ENCODE peak calls at places on chromosome 17, in four cellular contexts. L is PC-9, G is PC-3, T is endothelial cell of umbilical vein. A is an unnamed sample. For H3K9me3, the result is how much of the 10 kb centered on the place peaks cover.

GRCh38 chr17:79079421-79080200 is 5.0 kb downstream of the ENGASE start:
- DNase-seq in L (no peak), G (no peak), T (no peak), A (no peak)

GRCh38 chr17:48627625-48628510 is 1.7 kb upstream of the HOXB9 start:
- DNase-seq in L (no peak), G (no peak), T (no peak), A (no peak)

GRCh38 chr17:34579017-34579946 is at the start of gene TMEM132E:
- DNase-seq in L (no peak), G (no peak), T (peak), A (no peak)

GRCh38 chr17:66285149-66285548 is 17.3 kb upstream of the PRKCA start:
- DNase-seq in L (no peak), G (no peak), T (no peak), A (no peak)

GRCh38 chr17:57277923-57278604 is 21.7 kb downstream of the MSI2 start:
- DNase-seq in L (no peak), G (no peak), T (no peak), A (no peak)

GRCh38 chr17:38728290-38728831 is 1.8 kb upstream of the CISD3 start:
- DNase-seq in L (no peak), G (no peak), T (no peak), A (no peak)

GRCh38 chr17:44781553-44782348 is 23.0 kb downstream of the ADAM11 start:
- DNase-seq in L (no peak), G (no peak), T (no peak), A (no peak)

GRCh38 chr17:48542956-48543853 is 1.7 kb downstream of the HOXB2 start:
- DNase-seq in L (no peak), G (peak), T (peak), A (peak)

GRCh38 chr17:38608648-38609047 is 2.9 kb upstream of the SRCIN1 start:
- DNase-seq in L (peak), G (peak), T (no peak), A (no peak)

GRCh38 chr17:2239882-2240430 is 63.6 kb downstream of the SMG6 start:
- DNase-seq in L (peak), G (peak), T (peak), A (no peak)

GRCh38 chr17:4945176-4945943 is 3.0 kb downstream of the PFN1 start:
- DNase-seq in L (peak), G (peak), T (peak), A (peak)

GRCh38 chr17:42135664-42136653 is 13.4 kb downstream of the HSPB9 start:
- DNase-seq in L (peak), G (no peak), T (peak), A (peak)

GRCh38 chr17:79183221-79184158 is 108.9 kb downstream of the ENGASE start:
- DNase-seq in L (no peak), G (no peak), T (no peak), A (peak)

GRCh38 chr17:76208120-76208519 is 32.2 kb downstream of the RNF157 start:
- DNase-seq in L (no peak), G (no peak), T (no peak), A (no peak)

GRCh38 chr17:2090804-2091534 is 36.1 kb downstream of the HIC1 start:
- DNase-seq in L (peak), G (peak), T (peak), A (peak)

GRCh38 chr17:75502746-75503329 is 12.5 kb downstream of the CASKIN2 start:
- DNase-seq in L (no peak), G (no peak), T (no peak), A (no peak)

GRCh38 chr17:17691468-17692263 is 10.4 kb downstream of the RAI1 start:
- DNase-seq in L (peak), G (no peak), T (peak), A (peak)

GRCh38 chr17:40106089-40106759 is 5.8 kb upstream of the NR1D1 start:
- DNase-seq in L (no peak), G (no peak), T (no peak), A (no peak)

GRCh38 chr17:41728056-41728455 is 6.4 kb downstream of the HAP1 start:
- DNase-seq in L (no peak), G (no peak), T (no peak), A (no peak)

GRCh38 chr17:34366051-34366450 is 3.0 kb upstream of the CCL1 start:
- DNase-seq in L (no peak), G (no peak), T (peak), A (no peak)

GRCh38 chr17:79024901-79025737 is 1.1 kb downstream of the C1QTNF1 start:
- DNase-seq in L (no peak), G (peak), T (no peak), A (no peak)

GRCh38 chr17:72343911-72344310 is 223.1 kb downstream of the SOX9 start:
- DNase-seq in L (no peak), G (no peak), T (no peak), A (no peak)

GRCh38 chr17:35003778-35004177 is 23.5 kb downstream of the LIG3 start:
- DNase-seq in L (no peak), G (no peak), T (no peak), A (no peak)

GRCh38 chr17:43946766-43947165 is 4.5 kb upstream of the PPY start:
- DNase-seq in L (no peak), G (no peak), T (no peak), A (no peak)

GRCh38 chr17:79135628-79136405 is 61.2 kb downstream of the ENGASE start:
- DNase-seq in L (no peak), G (no peak), T (no peak), A (no peak)

GRCh38 chr17:48150602-48151001 is 43.0 kb downstream of the SNX11 start:
- DNase-seq in L (no peak), G (no peak), T (no peak), A (no peak)

GRCh38 chr17:50737118-50737698 is 17.8 kb downstream of the LUC7L3 start:
- DNase-seq in L (no peak), G (no peak), T (no peak), A (no peak)

GRCh38 chr17:34291721-34292348 is 6.3 kb downstream of the CCL11 start:
- DNase-seq in L (no peak), G (peak), T (no peak), A (no peak)

GRCh38 chr17:33387406-33387805 is 94.3 kb upstream of the ASIC2 start:
- DNase-seq in L (no peak), G (no peak), T (no peak), A (no peak)

GRCh38 chr17:48596000-48596734 is 2.6 kb upstream of the HOXB5 start:
- DNase-seq in L (no peak), G (no peak), T (no peak), A (no peak)

GRCh38 chr17:16215002-16215272 is 397 bp downstream of the NCOR1 start:
- DNase-seq in L (peak), G (no peak), T (no peak), A (peak)

GRCh38 chr17:17783825-17784598 is 52.8 kb downstream of the SREBF1 start:
- DNase-seq in L (no peak), G (no peak), T (peak), A (peak)

GRCh38 chr17:82956726-82957468 is 117.1 kb upstream of the ZNF750 start:
- DNase-seq in L (no peak), G (no peak), T (no peak), A (no peak)
- H3K9me3 ChIP-seq in L (under half), G (under half), T (under half), A (under half)

GRCh38 chr17:7019406-7019805 is 3.4 kb upstream of the BCL6B start:
- DNase-seq in L (no peak), G (no peak), T (no peak), A (no peak)

GRCh38 chr17:7020894-7021664 is 1.8 kb upstream of the BCL6B start:
- DNase-seq in L (no peak), G (no peak), T (peak), A (no peak)

GRCh38 chr17:7017827-7018200 is 5.0 kb upstream of the BCL6B start:
- DNase-seq in L (no peak), G (no peak), T (no peak), A (no peak)

GRCh38 chr17:7018331-7018964 is 4.4 kb upstream of the BCL6B start:
- DNase-seq in L (no peak), G (no peak), T (no peak), A (no peak)

DNA sequence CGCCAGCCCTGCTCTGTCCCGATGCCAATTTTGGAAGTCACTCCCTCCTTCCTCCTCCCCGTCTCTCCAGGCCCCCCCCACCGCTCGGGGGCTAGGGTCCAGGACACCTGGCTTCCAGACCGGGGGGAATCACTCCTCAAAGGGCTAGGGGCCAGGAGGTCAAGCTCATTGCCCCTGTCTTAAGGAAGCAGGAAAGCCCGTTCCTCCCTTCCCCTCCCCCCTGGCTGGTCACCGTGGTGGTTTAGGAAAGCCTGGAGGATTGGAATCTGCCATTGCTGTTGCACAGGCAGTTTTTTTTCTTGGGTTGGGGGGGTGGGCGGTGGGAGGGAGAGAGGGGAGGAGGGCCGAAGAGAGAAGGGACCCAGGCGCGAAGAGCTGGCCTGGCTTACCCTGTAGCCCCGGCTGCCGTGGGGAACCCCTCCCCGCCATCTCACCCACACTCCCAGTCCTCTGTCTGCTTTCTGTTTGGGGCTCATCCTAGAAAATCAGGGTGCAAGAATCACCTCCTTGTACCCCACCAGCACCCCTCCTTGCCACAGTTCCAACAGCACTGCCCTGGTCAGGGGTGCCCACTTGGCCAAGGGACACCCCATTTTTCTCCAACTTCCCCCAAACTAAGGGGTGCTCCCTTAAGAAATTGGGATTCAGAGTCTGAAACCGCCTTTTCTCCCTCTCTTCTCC is 2.9 kb upstream of the BCL6B start:
- DNase-seq in L (peak), G (peak), T (peak), A (peak)
- H3K4me3 ChIP-seq in L (peak), G (peak), T (peak), A (peak)

GRCh38 chr17:7444682-7445010 is 215 bp upstream of the CHRNB1 start:
- DNase-seq in L (no peak), G (no peak), T (no peak), A (no peak)

GRCh38 chr17:7446669-7447068 is 1.8 kb downstream of the CHRNB1 start:
- DNase-seq in L (no peak), G (no peak), T (no peak), A (no peak)

GRCh38 chr17:7442142-7442541 is 2.7 kb upstream of the CHRNB1 start:
- DNase-seq in L (no peak), G (no peak), T (no peak), A (no peak)

GRCh38 chr17:7443499-7444485 is 1.1 kb upstream of the CHRNB1 start:
- DNase-seq in L (no peak), G (peak), T (peak), A (no peak)

GRCh38 chr17:7445011-7445927 is at the start of gene CHRNB1:
- DNase-seq in L (peak), G (no peak), T (peak), A (peak)
- TF ChIP-seq EZH2 in L (no peak), G (no peak), T (no peak), A (no peak)

GRCh38 chr17:8930664-8931063 is 34.8 kb downstream of the PIK3R5 start:
- DNase-seq in L (no peak), G (no peak), T (no peak), A (no peak)
- H3K9me3 ChIP-seq in L (under half), G (under half), T (under half), A (under half)

GRCh38 chr17:7328009-7328408 is 1.1 kb downstream of the NEURL4 start:
- DNase-seq in L (no peak), G (no peak), T (no peak), A (no peak)
- H3K4me3 ChIP-seq in L (peak), G (peak), T (no peak), A (peak)

DNA sequence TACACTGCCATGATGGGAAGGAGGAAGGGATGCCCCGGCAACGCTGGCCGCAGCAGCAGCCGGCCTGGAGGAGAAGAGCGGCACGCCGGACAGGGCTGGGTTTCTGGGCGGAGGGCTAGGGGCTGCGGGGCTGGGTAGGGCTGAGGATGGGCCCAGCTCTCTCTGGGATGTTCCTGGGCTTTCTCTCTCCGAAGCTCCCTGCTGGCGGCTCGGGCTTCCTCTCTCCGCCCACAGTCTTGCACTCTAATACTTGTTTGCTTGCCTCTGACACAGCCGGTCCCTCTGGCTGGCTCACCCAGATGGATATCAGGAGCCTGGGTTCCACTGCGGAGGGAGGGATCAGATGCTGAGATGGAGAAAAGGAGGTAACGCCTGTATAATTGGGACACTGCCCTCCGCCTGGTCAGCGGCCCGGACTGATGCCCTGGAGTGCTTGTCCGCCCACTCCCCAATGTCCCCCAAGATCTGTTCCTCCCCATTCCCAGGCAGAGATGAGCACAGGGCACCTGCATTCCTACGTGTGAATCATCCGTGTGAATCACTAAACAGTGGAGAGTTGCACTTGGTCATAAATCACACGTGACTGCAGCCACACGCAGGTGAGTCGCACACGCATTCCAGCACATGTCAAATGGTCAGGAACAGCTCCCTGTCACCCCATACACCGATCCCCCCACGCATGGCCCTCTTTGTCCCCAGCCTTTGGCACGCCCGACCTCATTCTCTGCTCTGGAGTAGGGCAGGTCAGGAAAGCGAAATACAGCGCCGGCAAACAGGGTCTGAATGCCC is at the start of gene ALOXE3:
- DNase-seq in L (peak), G (peak), T (peak), A (peak)
- TF ChIP-seq EZH2 in L (no peak), G (no peak), T (no peak), A (no peak)

GRCh38 chr17:63223212-63223911 is 222.7 kb downstream of the CYB561 start:
- DNase-seq in L (no peak), G (no peak), T (no peak), A (no peak)

GRCh38 chr17:63222655-63223054 is 223.5 kb downstream of the CYB561 start:
- DNase-seq in L (no peak), G (no peak), T (peak), A (peak)

GRCh38 chr17:63224644-63225043 is 221.5 kb downstream of the CYB561 start:
- DNase-seq in L (no peak), G (no peak), T (no peak), A (no peak)

GRCh38 chr17:63221941-63222340 is 224.2 kb downstream of the CYB561 start:
- DNase-seq in L (no peak), G (no peak), T (no peak), A (no peak)
- H3K9me3 ChIP-seq in L (under half), G (under half), T (under half), A (under half)

GRCh38 chr17:1005361-1005946 is 8.5 kb downstream of the TIMM22 start:
- DNase-seq in L (peak), G (no peak), T (peak), A (peak)

GRCh38 chr17:1003972-1004768 is 7.2 kb downstream of the TIMM22 start:
- DNase-seq in L (no peak), G (peak), T (peak), A (no peak)

GRCh38 chr17:1007310-1008007 is 10.5 kb downstream of the TIMM22 start:
- DNase-seq in L (no peak), G (no peak), T (no peak), A (no peak)

GRCh38 chr17:1004769-1005295 is 7.9 kb downstream of the TIMM22 start:
- DNase-seq in L (no peak), G (no peak), T (no peak), A (no peak)

GRCh38 chr17:1006054-1006453 is 9.1 kb downstream of the TIMM22 start:
- DNase-seq in L (no peak), G (no peak), T (no peak), A (no peak)
- H3K4me3 ChIP-seq in L (no peak), G (no peak), T (no peak), A (no peak)

DNA sequence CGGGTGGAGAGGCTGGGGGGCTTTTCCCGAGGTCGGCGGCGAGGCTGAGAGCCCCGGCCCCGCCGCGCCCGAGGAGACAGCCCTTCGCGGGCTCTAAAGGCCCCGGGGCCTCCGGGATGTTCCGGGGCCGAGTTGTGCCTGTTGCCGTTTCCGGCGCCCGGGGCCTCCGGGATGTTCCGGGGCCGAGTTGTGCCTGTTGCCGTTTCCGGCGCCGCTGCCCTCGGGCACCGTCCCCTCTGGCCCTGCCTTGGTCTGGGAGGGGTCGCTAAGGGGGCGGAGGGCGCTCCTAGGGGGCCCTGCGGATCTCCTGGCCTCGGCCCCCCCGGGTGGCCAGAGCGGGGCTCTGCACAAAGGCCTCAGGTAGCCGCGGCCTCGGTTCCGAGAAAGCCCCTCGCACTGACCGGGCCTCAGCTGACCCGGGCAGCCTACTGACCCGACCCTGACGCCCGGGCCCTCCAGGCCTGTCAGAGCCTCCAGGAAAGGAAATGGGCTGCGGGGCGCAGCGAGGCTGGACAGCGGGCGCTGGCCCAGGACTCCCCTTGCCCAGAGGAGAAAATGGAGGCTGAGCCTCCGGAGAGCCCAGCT is 24.2 kb downstream of the ACTG1 start:
- DNase-seq in L (no peak), G (no peak), T (no peak), A (no peak)
- TF ChIP-seq EZH2 in L (no peak), G (no peak), T (no peak), A (no peak)

DNA sequence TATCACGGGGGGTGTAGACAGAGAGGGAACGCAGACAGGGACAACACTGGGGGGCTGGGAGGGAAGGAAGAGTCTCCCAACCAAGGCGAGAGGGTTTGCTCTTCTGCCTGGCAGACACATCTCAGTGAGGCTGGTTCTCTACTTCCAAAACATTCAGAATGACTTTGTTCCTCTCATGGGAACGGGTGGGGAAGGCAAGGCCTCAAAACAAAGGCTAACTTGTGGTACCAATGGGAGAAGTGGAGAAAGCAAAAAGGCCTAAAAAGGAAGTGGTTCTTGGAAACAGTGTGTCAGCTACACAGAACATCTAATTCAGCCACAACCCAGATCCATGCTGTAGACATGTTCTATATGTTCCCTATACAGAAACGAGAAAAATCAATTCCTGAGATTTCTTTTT is 7.5 kb downstream of the FLOT2 start:
- DNase-seq in L (no peak), G (no peak), T (peak), A (no peak)
- H3K9me3 ChIP-seq in L (under half), G (under half), T (under half), A (under half)